ENCODE peak calls at places on chromosomes 6 and 20, in eight cellular contexts. U, I, Z, Q, W, E, K and G are unnamed samples.

GRCh38 chr6:11373208-11373607 is 140.7 kb upstream of the NEDD9 start:
- DNase-seq in U (no peak), I (no peak), Z (no peak), Q (no peak), W (no peak), E (no peak), K (no peak), G (no peak)

GRCh38 chr20:51565741-51566140 is 23.2 kb upstream of the NFATC2 start:
- DNase-seq in U (peak; percentile 8), I (no peak), Z (no peak), Q (no peak), W (no peak), E (no peak), K (no peak), G (no peak)

GRCh38 chr20:10781526-10781925 is 107.7 kb upstream of the JAG1 start:
- DNase-seq in U (no peak), I (no peak), Z (no peak), Q (no peak), W (no peak), E (no peak), K (no peak), G (no peak)

GRCh38 chr6:31734703-31735500 is 1.4 kb downstream of the CLIC1 start:
- DNase-seq in U (peak; percentile 68), I (peak; percentile 53), Z (no peak), Q (no peak), W (no peak), E (peak; percentile 94), K (peak; percentile 60), G (peak; percentile 86)

GRCh38 chr6:89970609-89971337 is 76.5 kb downstream of the GJA10 start:
- DNase-seq in U (peak; percentile 68), I (peak; percentile 12), Z (peak; percentile 67), Q (peak; percentile 23), W (peak; percentile 23), E (peak; percentile 78), K (no peak), G (peak; percentile 64)

GRCh38 chr6:15518057-15518456 is 144.8 kb downstream of the DTNBP1 start:
- DNase-seq in U (no peak), I (no peak), Z (no peak), Q (no peak), W (no peak), E (peak; percentile 27), K (no peak), G (no peak)

GRCh38 chr6:43060034-43060754 is 763 bp downstream of the KLC4 start:
- DNase-seq in U (peak; percentile 9), I (peak; percentile 15), Z (no peak), Q (peak; percentile 59), W (no peak), E (peak; percentile 46), K (peak; percentile 67), G (peak; percentile 44)

GRCh38 chr6:20835315-20836010 is 301.2 kb downstream of the CDKAL1 start:
- DNase-seq in U (no peak), I (no peak), Z (no peak), Q (no peak), W (no peak), E (no peak), K (no peak), G (no peak)

GRCh38 chr6:6105472-6106036 is 98.8 kb upstream of the NRN1 start:
- DNase-seq in U (no peak), I (no peak), Z (no peak), Q (no peak), W (no peak), E (no peak), K (no peak), G (no peak)
- TF ChIP-seq CTCF in U (no peak), I (no peak), Z (no peak), Q (no peak), W (no peak), E (no peak), K (no peak), G (no peak)

GRCh38 chr6:32832535-32832934 is 6.0 kb downstream of the TAP2 start:
- DNase-seq in U (no peak), I (no peak), Z (no peak), Q (no peak), W (no peak), E (no peak), K (no peak), G (no peak)
- H3K27ac ChIP-seq in U (no peak overlapping the region), I (no peak overlapping the region), Z (no peak overlapping the region), Q (no peak overlapping the region), W (no peak overlapping the region), E (no peak overlapping the region), K (no peak overlapping the region), G (no peak overlapping the region)

GRCh38 chr6:110409794-110410193 is 5.6 kb downstream of the DDO start:
- DNase-seq in U (no peak), I (no peak), Z (no peak), Q (no peak), W (no peak), E (no peak), K (no peak), G (no peak)

GRCh38 chr6:110412258-110412839 is 3.0 kb downstream of the DDO start:
- DNase-seq in U (peak; percentile 54), I (no peak), Z (no peak), Q (no peak), W (no peak), E (no peak), K (no peak), G (no peak)

GRCh38 chr6:110410534-110410933 is 4.8 kb downstream of the DDO start:
- DNase-seq in U (no peak), I (no peak), Z (no peak), Q (no peak), W (no peak), E (no peak), K (no peak), G (no peak)

GRCh38 chr6:110404602-110405001 is 10.8 kb downstream of the DDO start:
- DNase-seq in U (peak; percentile 38), I (no peak), Z (no peak), Q (no peak), W (no peak), E (no peak), K (no peak), G (no peak)

DNA sequence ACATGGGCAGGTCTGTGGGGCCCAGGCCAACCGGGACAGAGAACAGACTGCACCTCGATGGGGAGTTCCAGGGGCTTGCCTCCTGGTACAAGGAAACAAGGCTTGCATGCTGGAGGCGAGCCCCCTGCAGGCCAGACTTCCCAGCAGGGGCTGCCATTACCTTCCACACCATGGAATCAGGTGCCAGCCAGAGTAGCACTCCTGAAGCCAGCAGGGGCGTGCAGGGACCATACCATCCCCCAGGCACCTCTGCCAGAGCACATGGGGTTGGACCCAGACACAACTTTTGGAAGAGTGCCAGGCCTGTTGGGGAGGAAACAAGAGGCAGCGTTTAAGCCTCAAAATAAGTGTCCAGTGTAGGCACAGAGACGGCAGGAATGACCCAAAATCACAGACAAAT is 6.5 kb downstream of the DDO start:
- DNase-seq in U (no peak), I (no peak), Z (peak; percentile 69), Q (no peak), W (no peak), E (no peak), K (no peak), G (no peak)
- TF ChIP-seq CTCF in U (no peak), I (no peak), Z (no peak), Q (no peak), W (no peak), E (no peak), K (no peak), G (no peak)

DNA sequence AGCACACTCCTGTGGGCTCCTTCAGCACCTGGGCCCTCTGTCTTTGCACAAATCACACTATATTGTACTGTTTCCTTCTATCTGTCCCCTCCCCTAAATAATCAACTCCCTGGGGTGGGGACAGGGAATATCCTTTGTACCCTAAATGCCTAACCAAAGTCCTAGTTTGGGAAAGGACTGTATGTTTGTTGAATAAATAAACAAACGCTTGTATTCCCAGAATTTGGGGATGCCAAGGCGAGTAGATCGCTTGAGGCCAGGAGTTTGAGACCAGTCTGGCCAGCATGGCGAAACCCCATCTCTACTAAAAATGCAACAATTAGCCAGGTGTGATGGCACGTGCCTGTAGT is 322.7 kb downstream of the SYNE1 start:
- DNase-seq in U (no peak), I (no peak), Z (no peak), Q (no peak), W (no peak), E (no peak), K (no peak), G (no peak)
- H3K27ac ChIP-seq in U (no peak overlapping the region), I (peak overlapping the region; percentile 70), Z (peak overlapping the region; percentile 65), Q (no peak overlapping the region), W (peak overlapping the region; percentile 7), E (peak overlapping the region; percentile 68), K (no peak overlapping the region), G (no peak overlapping the region)

GRCh38 chr20:13822459-13822858 is 37.6 kb downstream of the NDUFAF5 start:
- DNase-seq in U (no peak), I (no peak), Z (no peak), Q (no peak), W (no peak), E (no peak), K (no peak), G (no peak)
- TF ChIP-seq CTCF in U (no peak), I (no peak), Z (no peak), Q (no peak), W (no peak), E (no peak), K (no peak), G (no peak)

DNA sequence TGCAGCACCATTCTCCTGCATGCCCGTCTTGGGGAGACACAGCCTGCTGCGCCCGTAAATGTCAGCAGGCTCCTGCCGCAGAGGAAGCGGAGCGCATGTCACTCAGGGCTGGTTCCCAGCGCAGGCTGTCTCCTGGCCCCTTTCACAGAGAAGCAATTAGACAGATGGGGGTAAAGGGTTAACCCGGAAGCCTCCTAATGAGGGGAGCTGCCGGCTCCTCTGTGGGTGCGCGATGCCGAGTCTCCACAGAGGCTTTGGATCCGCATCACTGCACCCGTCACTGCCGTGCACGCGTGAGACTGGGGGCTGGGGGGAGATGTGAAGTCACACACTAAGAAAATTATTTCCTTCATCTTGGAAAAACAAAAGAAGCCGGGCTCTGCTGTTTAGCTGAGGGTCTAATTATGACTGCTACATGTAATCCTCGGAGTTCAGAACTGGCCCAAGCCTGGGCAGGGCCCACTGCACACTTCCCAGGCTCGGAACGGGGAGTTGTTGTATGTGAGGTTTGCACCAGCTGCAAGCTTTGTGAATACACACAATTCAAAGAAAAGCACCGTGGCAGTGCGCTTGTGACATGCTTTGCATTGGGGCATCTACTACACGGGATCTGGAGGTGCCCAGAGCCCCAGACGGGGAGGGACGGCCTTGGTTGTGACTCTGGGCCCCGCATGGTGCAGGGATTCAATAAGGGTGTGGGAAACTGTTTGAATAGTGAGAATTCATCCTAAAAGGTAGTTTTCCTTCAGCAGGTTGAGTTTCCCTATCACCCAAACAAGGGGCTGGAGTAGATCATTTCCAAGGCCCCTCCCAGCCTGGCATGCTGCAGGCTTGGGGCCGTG is 331.6 kb downstream of the TAF4 start:
- DNase-seq in U (no peak), I (no peak), Z (no peak), Q (no peak), W (no peak), E (peak; percentile 69), K (peak; percentile 24), G (no peak)
- H3K27ac ChIP-seq in U (no peak overlapping the region), I (no peak overlapping the region), Z (no peak overlapping the region), Q (no peak overlapping the region), W (no peak overlapping the region), E (no peak overlapping the region), K (no peak overlapping the region), G (no peak overlapping the region)